ENCODE peak calls at places on chromosomes 7 and 10, in seven cellular contexts. One of them, this sample, is unnamed. For H3K9me3, the result is how much of the 10 kb centered on the place peaks cover.

GRCh38 chr7:148911626-148912025 is 27.5 kb upstream of the EZH2 start:
- DNase-seq in thoracic aorta: no peak
- DNase-seq in effector memory CD4-positive, alpha-beta T cell: no peak
- DNase-seq in K562: no peak
- DNase-seq in HepG2: no peak
- DNase-seq in heart left ventricle: no peak
- DNase-seq in neural progenitor cell: no peak
- DNase-seq in this sample: no peak

GRCh38 chr7:139828880-139829653 is at the start of gene TBXAS1:
- DNase-seq in heart left ventricle: no peak
- DNase-seq in K562: no peak
- DNase-seq in effector memory CD4-positive, alpha-beta T cell: no peak
- DNase-seq in thoracic aorta: no peak
- DNase-seq in neural progenitor cell: no peak
- DNase-seq in HepG2: no peak
- DNase-seq in this sample: peak

GRCh38 chr10:98225000-98225399 is 43.0 kb downstream of the LOXL4 start:
- DNase-seq in K562: no peak
- DNase-seq in neural progenitor cell: no peak
- DNase-seq in heart left ventricle: no peak
- DNase-seq in thoracic aorta: no peak
- DNase-seq in HepG2: no peak
- DNase-seq in effector memory CD4-positive, alpha-beta T cell: no peak
- DNase-seq in this sample: no peak

GRCh38 chr10:14554843-14555205 is 219.9 kb downstream of the FAM107B start:
- DNase-seq in HepG2: no peak
- DNase-seq in effector memory CD4-positive, alpha-beta T cell: no peak
- DNase-seq in K562: no peak
- DNase-seq in neural progenitor cell: no peak
- DNase-seq in heart left ventricle: no peak
- DNase-seq in thoracic aorta: no peak
- DNase-seq in this sample: no peak

GRCh38 chr10:29120216-29120615 is 168.7 kb upstream of the LYZL1 start:
- DNase-seq in heart left ventricle: no peak
- DNase-seq in thoracic aorta: no peak
- DNase-seq in effector memory CD4-positive, alpha-beta T cell: no peak
- DNase-seq in neural progenitor cell: no peak
- DNase-seq in HepG2: no peak
- DNase-seq in K562: no peak
- DNase-seq in this sample: no peak

GRCh38 chr7:35630573-35630972 is 64.4 kb downstream of the HERPUD2 start:
- DNase-seq in thoracic aorta: no peak
- DNase-seq in effector memory CD4-positive, alpha-beta T cell: no peak
- DNase-seq in heart left ventricle: no peak
- DNase-seq in K562: no peak
- DNase-seq in HepG2: no peak
- DNase-seq in neural progenitor cell: no peak
- DNase-seq in this sample: no peak

GRCh38 chr7:20385121-20385520 is 54.4 kb downstream of the ITGB8 start:
- DNase-seq in heart left ventricle: no peak
- DNase-seq in effector memory CD4-positive, alpha-beta T cell: no peak
- DNase-seq in HepG2: no peak
- DNase-seq in K562: no peak
- DNase-seq in neural progenitor cell: no peak
- DNase-seq in thoracic aorta: no peak
- DNase-seq in this sample: no peak

GRCh38 chr10:16231734-16232133 is 205.1 kb upstream of the PTER start:
- DNase-seq in neural progenitor cell: no peak
- DNase-seq in thoracic aorta: no peak
- DNase-seq in HepG2: no peak
- DNase-seq in K562: no peak
- DNase-seq in heart left ventricle: no peak
- DNase-seq in effector memory CD4-positive, alpha-beta T cell: no peak
- DNase-seq in this sample: no peak

GRCh38 chr7:84060760-84061261 is 133.8 kb downstream of the SEMA3A start:
- DNase-seq in K562: no peak
- DNase-seq in HepG2: no peak
- DNase-seq in thoracic aorta: no peak
- DNase-seq in effector memory CD4-positive, alpha-beta T cell: no peak
- DNase-seq in heart left ventricle: no peak
- DNase-seq in neural progenitor cell: no peak
- DNase-seq in this sample: no peak

GRCh38 chr7:17009007-17009719 is 127.4 kb upstream of the AGR3 start:
- DNase-seq in effector memory CD4-positive, alpha-beta T cell: no peak
- DNase-seq in thoracic aorta: no peak
- DNase-seq in neural progenitor cell: no peak
- DNase-seq in heart left ventricle: no peak
- DNase-seq in K562: no peak
- DNase-seq in HepG2: peak
- DNase-seq in this sample: no peak

GRCh38 chr10:102643346-102644065 is 773 bp upstream of the TRIM8 start:
- DNase-seq in K562: peak
- DNase-seq in heart left ventricle: peak
- DNase-seq in thoracic aorta: no peak
- DNase-seq in effector memory CD4-positive, alpha-beta T cell: peak
- DNase-seq in HepG2: peak
- DNase-seq in neural progenitor cell: peak
- DNase-seq in this sample: no peak

GRCh38 chr10:35908451-35908850 is 266.4 kb upstream of the FZD8 start:
- DNase-seq in neural progenitor cell: no peak
- DNase-seq in effector memory CD4-positive, alpha-beta T cell: no peak
- DNase-seq in heart left ventricle: no peak
- DNase-seq in K562: no peak
- DNase-seq in thoracic aorta: no peak
- DNase-seq in HepG2: no peak
- DNase-seq in this sample: no peak
- H3K9me3 ChIP-seq in neural progenitor cell: under half
- H3K9me3 ChIP-seq in effector memory CD4-positive, alpha-beta T cell: under half
- H3K9me3 ChIP-seq in heart left ventricle: under half
- H3K9me3 ChIP-seq in K562: under half
- H3K9me3 ChIP-seq in thoracic aorta: under half
- H3K9me3 ChIP-seq in HepG2: under half
- H3K9me3 ChIP-seq in this sample: under half

GRCh38 chr7:153327683-153328082 is 568.1 kb downstream of the ACTR3B start:
- DNase-seq in HepG2: no peak
- DNase-seq in K562: no peak
- DNase-seq in neural progenitor cell: no peak
- DNase-seq in effector memory CD4-positive, alpha-beta T cell: no peak
- DNase-seq in thoracic aorta: no peak
- DNase-seq in heart left ventricle: no peak
- DNase-seq in this sample: no peak
- H3K9me3 ChIP-seq in HepG2: under half
- H3K9me3 ChIP-seq in K562: under half
- H3K9me3 ChIP-seq in neural progenitor cell: under half
- H3K9me3 ChIP-seq in effector memory CD4-positive, alpha-beta T cell: under half
- H3K9me3 ChIP-seq in thoracic aorta: under half
- H3K9me3 ChIP-seq in heart left ventricle: under half
- H3K9me3 ChIP-seq in this sample: under half

GRCh38 chr10:43648392-43649148 is at the start of gene ZNF32:
- DNase-seq in K562: peak
- DNase-seq in neural progenitor cell: peak
- DNase-seq in HepG2: peak
- DNase-seq in effector memory CD4-positive, alpha-beta T cell: peak
- DNase-seq in heart left ventricle: peak
- DNase-seq in thoracic aorta: peak
- DNase-seq in this sample: peak

GRCh38 chr10:43649149-43649523 is 455 bp upstream of the ZNF32 start:
- DNase-seq in neural progenitor cell: no peak
- DNase-seq in effector memory CD4-positive, alpha-beta T cell: no peak
- DNase-seq in thoracic aorta: no peak
- DNase-seq in heart left ventricle: no peak
- DNase-seq in HepG2: no peak
- DNase-seq in K562: no peak
- DNase-seq in this sample: no peak

GRCh38 chr10:43645866-43646265 is 2.8 kb downstream of the ZNF32 start:
- DNase-seq in thoracic aorta: no peak
- DNase-seq in K562: no peak
- DNase-seq in effector memory CD4-positive, alpha-beta T cell: no peak
- DNase-seq in neural progenitor cell: no peak
- DNase-seq in heart left ventricle: no peak
- DNase-seq in HepG2: no peak
- DNase-seq in this sample: no peak

GRCh38 chr10:43648083-43648391 is 644 bp downstream of the ZNF32 start:
- DNase-seq in thoracic aorta: no peak
- DNase-seq in neural progenitor cell: no peak
- DNase-seq in K562: no peak
- DNase-seq in HepG2: no peak
- DNase-seq in effector memory CD4-positive, alpha-beta T cell: no peak
- DNase-seq in heart left ventricle: no peak
- DNase-seq in this sample: no peak

DNA sequence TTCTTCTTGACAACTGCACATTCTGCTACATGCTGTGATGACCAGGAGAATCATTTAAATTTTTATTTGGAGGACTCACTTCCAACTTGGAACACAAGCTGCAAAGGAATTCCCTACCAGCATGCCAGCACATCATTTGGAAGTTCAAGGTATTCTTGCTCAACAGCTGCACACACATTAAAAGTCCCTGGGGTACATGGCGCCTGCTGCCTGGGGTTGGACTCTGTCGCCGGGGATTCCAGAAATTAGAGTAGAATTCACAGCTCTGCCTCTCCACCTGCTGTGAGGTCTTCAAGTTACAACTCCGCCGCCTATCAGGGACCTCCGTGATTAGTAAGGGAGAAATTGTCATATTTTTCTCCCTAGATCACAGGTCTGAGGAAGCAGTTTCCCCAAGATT is 1.1 kb downstream of the ZNF32 start:
- DNase-seq in HepG2: peak
- DNase-seq in neural progenitor cell: no peak
- DNase-seq in thoracic aorta: no peak
- DNase-seq in heart left ventricle: no peak
- DNase-seq in effector memory CD4-positive, alpha-beta T cell: no peak
- DNase-seq in K562: no peak
- DNase-seq in this sample: no peak
- H3K9me3 ChIP-seq in HepG2: under half
- H3K9me3 ChIP-seq in neural progenitor cell: under half
- H3K9me3 ChIP-seq in thoracic aorta: under half
- H3K9me3 ChIP-seq in heart left ventricle: under half
- H3K9me3 ChIP-seq in effector memory CD4-positive, alpha-beta T cell: under half
- H3K9me3 ChIP-seq in K562: under half
- H3K9me3 ChIP-seq in this sample: under half

GRCh38 chr10:128725531-128725930 is 599.3 kb upstream of the MKI67 start:
- DNase-seq in HepG2: no peak
- DNase-seq in heart left ventricle: no peak
- DNase-seq in thoracic aorta: no peak
- DNase-seq in K562: no peak
- DNase-seq in neural progenitor cell: no peak
- DNase-seq in effector memory CD4-positive, alpha-beta T cell: no peak
- DNase-seq in this sample: no peak
- H3K9me3 ChIP-seq in HepG2: under half
- H3K9me3 ChIP-seq in heart left ventricle: under half
- H3K9me3 ChIP-seq in thoracic aorta: under half
- H3K9me3 ChIP-seq in K562: under half
- H3K9me3 ChIP-seq in neural progenitor cell: under half
- H3K9me3 ChIP-seq in effector memory CD4-positive, alpha-beta T cell: under half
- H3K9me3 ChIP-seq in this sample: under half

GRCh38 chr7:158003441-158004122 is 584.0 kb downstream of the PTPRN2 start:
- DNase-seq in K562: no peak
- DNase-seq in effector memory CD4-positive, alpha-beta T cell: no peak
- DNase-seq in HepG2: no peak
- DNase-seq in heart left ventricle: peak
- DNase-seq in neural progenitor cell: no peak
- DNase-seq in thoracic aorta: no peak
- DNase-seq in this sample: no peak

GRCh38 chr7:158001621-158002320 is 585.9 kb downstream of the PTPRN2 start:
- DNase-seq in K562: no peak
- DNase-seq in neural progenitor cell: no peak
- DNase-seq in effector memory CD4-positive, alpha-beta T cell: no peak
- DNase-seq in heart left ventricle: peak
- DNase-seq in HepG2: no peak
- DNase-seq in thoracic aorta: no peak
- DNase-seq in this sample: no peak

GRCh38 chr7:158004123-158004490 is 583.5 kb downstream of the PTPRN2 start:
- DNase-seq in effector memory CD4-positive, alpha-beta T cell: no peak
- DNase-seq in heart left ventricle: peak
- DNase-seq in neural progenitor cell: no peak
- DNase-seq in HepG2: no peak
- DNase-seq in thoracic aorta: no peak
- DNase-seq in K562: no peak
- DNase-seq in this sample: no peak

GRCh38 chr7:158001003-158001402 is 586.6 kb downstream of the PTPRN2 start:
- DNase-seq in effector memory CD4-positive, alpha-beta T cell: no peak
- DNase-seq in thoracic aorta: no peak
- DNase-seq in HepG2: no peak
- DNase-seq in heart left ventricle: peak
- DNase-seq in K562: no peak
- DNase-seq in neural progenitor cell: no peak
- DNase-seq in this sample: no peak

DNA sequence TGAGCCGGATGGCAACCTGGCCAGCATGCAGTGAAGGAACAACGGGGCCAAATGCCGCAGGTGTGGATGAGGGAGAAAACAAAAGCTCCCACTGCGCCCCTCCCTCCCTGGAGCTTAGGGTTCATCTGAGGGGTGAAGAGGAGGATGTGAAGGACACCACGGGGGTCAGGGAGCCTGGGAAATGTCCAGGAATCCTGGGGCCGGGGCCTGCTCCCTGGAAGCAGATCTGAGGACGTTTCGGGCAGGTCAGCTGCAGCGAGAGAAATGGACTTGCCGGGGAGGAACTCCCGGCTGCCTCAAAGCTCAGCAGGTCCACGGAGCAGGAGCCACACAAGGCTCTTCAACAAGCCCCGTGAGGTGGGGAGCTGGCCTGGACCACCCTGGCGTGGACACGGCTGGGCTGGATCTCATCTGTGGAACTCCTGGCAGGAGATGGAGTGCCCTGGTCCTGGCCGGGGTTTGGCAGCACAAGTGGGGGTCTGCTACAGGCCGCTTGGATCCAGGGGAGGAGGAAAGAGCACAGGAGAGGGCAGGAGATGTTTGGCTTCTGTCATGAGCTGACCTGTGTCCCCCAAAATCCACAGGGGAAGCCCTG is 585.0 kb downstream of the PTPRN2 start:
- DNase-seq in heart left ventricle: peak
- DNase-seq in K562: no peak
- DNase-seq in HepG2: no peak
- DNase-seq in effector memory CD4-positive, alpha-beta T cell: no peak
- DNase-seq in neural progenitor cell: no peak
- DNase-seq in thoracic aorta: no peak
- DNase-seq in this sample: no peak
- H3K9me3 ChIP-seq in heart left ventricle: under half
- H3K9me3 ChIP-seq in K562: under half
- H3K9me3 ChIP-seq in HepG2: under half
- H3K9me3 ChIP-seq in effector memory CD4-positive, alpha-beta T cell: under half
- H3K9me3 ChIP-seq in neural progenitor cell: under half
- H3K9me3 ChIP-seq in thoracic aorta: under half
- H3K9me3 ChIP-seq in this sample: under half

GRCh38 chr7:100075418-100075817 is 6.1 kb downstream of the ZNF3 start:
- DNase-seq in neural progenitor cell: no peak
- DNase-seq in K562: no peak
- DNase-seq in thoracic aorta: no peak
- DNase-seq in HepG2: no peak
- DNase-seq in effector memory CD4-positive, alpha-beta T cell: no peak
- DNase-seq in heart left ventricle: no peak
- DNase-seq in this sample: no peak
- H3K9me3 ChIP-seq in neural progenitor cell: under half
- H3K9me3 ChIP-seq in K562: under half
- H3K9me3 ChIP-seq in thoracic aorta: under half
- H3K9me3 ChIP-seq in HepG2: under half
- H3K9me3 ChIP-seq in effector memory CD4-positive, alpha-beta T cell: under half
- H3K9me3 ChIP-seq in heart left ventricle: under half
- H3K9me3 ChIP-seq in this sample: under half

This sample was measured in T-helper 17 cell.